ENCODE peak calls at places on chromosomes 11 and 22, in five cellular contexts. A is astrocyte of the cerebellum, U is cardiac fibroblast, F is lower lobe of right lung, Z is H1. J is an unnamed sample.

GRCh38 chr22:36197065-36197440 is 4.6 kb downstream of the APOL4 start:
- DNase-seq in A (peak), U (peak), F (no peak), Z (no peak), J (peak)

GRCh38 chr11:120043323-120043945 is 94.5 kb downstream of the TRIM29 start:
- DNase-seq in A (no peak), U (no peak), F (no peak), Z (peak), J (no peak)

GRCh38 chr11:113114452-113115027 is 153.3 kb downstream of the NCAM1 start:
- DNase-seq in A (peak), U (peak), F (no peak), Z (peak), J (peak)

GRCh38 chr22:39396797-39397195 is 2.8 kb upstream of the TAB1 start:
- DNase-seq in A (no peak), U (no peak), F (no peak), Z (no peak), J (no peak)

GRCh38 chr11:28058333-28058732 is 49.6 kb downstream of the KIF18A start:
- DNase-seq in A (no peak), U (peak), F (no peak), Z (no peak), J (no peak)

GRCh38 chr11:84465040-84465439 is 1162.1 kb downstream of the DLG2 start:
- DNase-seq in A (no peak), U (peak), F (no peak), Z (no peak), J (peak)

GRCh38 chr22:50473855-50474671 is 772 bp downstream of the SBF1 start:
- DNase-seq in A (peak), U (peak), F (peak), Z (no peak), J (peak)

GRCh38 chr11:36041988-36042606 is 98.2 kb downstream of the LDLRAD3 start:
- DNase-seq in A (no peak), U (peak), F (no peak), Z (no peak), J (peak)

GRCh38 chr11:20002312-20003216 is 157.7 kb downstream of the DBX1 start:
- DNase-seq in A (no peak), U (no peak), F (no peak), Z (no peak), J (no peak)

GRCh38 chr11:68841718-68842426 is at the start of gene CPT1A:
- DNase-seq in A (no peak), U (peak), F (peak), Z (peak), J (peak)

GRCh38 chr11:122697636-122698167 is 42.2 kb downstream of the UBASH3B start:
- DNase-seq in A (no peak), U (peak), F (no peak), Z (no peak), J (peak)

GRCh38 chr11:32331792-32332191 is 103.5 kb downstream of the WT1 start:
- DNase-seq in A (no peak), U (no peak), F (no peak), Z (no peak), J (no peak)

GRCh38 chr22:25141994-25142620 is 57.6 kb upstream of the CRYBB3 start:
- DNase-seq in A (no peak), U (no peak), F (no peak), Z (no peak), J (no peak)

GRCh38 chr11:4607782-4608666 is at the start of gene TRIM68:
- DNase-seq in A (peak), U (peak), F (peak), Z (peak), J (peak)
- TF ChIP-seq CTCF in A (no peak), U (no peak), F (no peak), Z (no peak), J (no peak)

GRCh38 chr11:61968758-61969390 is 1.4 kb upstream of the FTH1 start:
- DNase-seq in A (no peak), U (no peak), F (no peak), Z (no peak), J (no peak)
- H3K4me3 ChIP-seq in A (peak), U (peak), F (peak), Z (peak), J (peak)

GRCh38 chr11:841981-842369 is 354 bp downstream of the POLR2L start:
- DNase-seq in A (no peak), U (no peak), F (no peak), Z (no peak), J (no peak)

GRCh38 chr11:839280-839623 is 3.1 kb downstream of the POLR2L start:
- DNase-seq in A (no peak), U (no peak), F (no peak), Z (no peak), J (no peak)

GRCh38 chr11:838441-839279 is 3.7 kb downstream of the POLR2L start:
- DNase-seq in A (no peak), U (no peak), F (no peak), Z (no peak), J (no peak)

GRCh38 chr11:837990-838307 is 4.4 kb downstream of the POLR2L start:
- DNase-seq in A (no peak), U (no peak), F (no peak), Z (no peak), J (no peak)

DNA sequence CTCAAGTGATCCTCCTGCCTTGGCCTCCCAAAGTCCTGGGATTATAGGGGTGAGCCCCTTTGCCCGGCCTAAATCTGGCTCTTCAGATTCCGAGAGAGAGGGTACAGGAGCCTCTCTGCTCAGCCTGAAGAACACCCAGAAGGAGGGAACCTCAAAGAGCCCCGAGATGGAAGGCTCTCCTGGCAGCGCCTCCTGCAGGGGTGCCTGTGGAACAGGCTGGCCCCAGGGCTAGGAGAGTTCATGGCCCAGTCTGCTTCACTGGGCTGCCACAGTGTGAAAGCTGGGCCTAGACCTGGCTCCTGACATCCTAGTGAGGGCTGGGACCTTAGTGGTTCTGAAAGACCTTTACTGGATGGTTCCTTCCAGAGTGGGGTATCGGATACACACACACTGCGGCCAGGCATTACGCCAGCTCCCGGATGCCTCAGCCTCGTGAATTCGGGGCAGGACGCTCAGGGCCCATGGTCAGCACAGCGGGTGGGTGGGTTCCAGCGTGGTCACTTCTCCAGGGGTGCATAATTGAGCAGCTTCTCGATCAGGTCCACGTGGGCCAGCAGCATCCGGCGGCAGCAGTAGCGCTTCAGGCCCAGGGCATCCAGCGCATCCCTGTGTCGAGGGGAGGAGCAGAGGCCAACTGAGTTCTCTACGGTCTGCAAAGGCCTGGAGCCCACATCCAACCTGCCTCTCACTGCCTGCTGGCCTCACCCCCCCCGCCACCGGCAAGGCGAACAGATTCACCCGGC is 2.3 kb downstream of the POLR2L start:
- DNase-seq in A (no peak), U (no peak), F (no peak), Z (no peak), J (no peak)
- TF ChIP-seq CTCF in A (peak), U (peak), F (no peak), Z (peak), J (peak)

DNA sequence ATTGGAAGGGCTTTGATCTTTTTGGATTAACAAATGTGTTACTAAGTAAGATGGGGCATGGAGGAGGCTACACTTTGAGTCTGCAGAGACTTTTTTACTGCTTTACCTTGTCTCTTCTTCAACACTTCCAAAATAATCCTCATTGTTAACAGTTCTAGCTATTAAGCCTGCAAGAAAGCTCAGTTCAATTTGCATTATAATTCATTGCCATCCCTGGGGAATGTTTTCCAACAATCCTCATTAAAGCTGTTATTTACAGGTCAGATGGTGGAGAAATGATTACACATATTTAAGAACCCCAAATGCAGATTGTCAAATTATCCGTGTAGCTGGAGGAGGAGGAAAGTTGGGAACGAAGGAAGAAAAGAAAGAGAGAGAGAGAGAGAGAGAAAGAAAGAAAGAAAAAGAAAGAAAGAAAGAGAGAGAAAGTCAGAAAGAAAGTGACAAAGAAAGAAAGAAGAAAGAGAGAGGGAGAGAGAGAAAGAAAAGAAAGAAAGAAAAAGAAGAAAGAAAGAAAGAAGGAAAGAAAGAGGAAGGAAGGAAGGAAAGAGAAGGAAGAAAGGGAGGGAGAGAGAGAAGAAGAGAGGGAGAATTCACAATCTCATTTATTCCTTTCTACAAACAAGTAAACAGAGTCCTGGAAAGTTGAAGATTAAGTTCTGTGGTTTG is 443.9 kb downstream of the INSC start:
- DNase-seq in A (no peak), U (no peak), F (no peak), Z (no peak), J (no peak)
- H3K4me3 ChIP-seq in A (no peak), U (no peak), F (no peak), Z (peak), J (no peak)

GRCh38 chr22:32318361-32318760 is 39.3 kb upstream of the RFPL3 start:
- DNase-seq in A (no peak), U (no peak), F (no peak), Z (no peak), J (no peak)
- TF ChIP-seq CTCF in A (no peak), U (no peak), F (no peak), Z (no peak), J (no peak)

GRCh38 chr11:129817282-129818051 is 1.8 kb downstream of the TMEM45B start:
- DNase-seq in A (no peak), U (no peak), F (no peak), Z (no peak), J (no peak)
- H3K4me3 ChIP-seq in A (no peak), U (no peak), F (no peak), Z (no peak), J (no peak)

GRCh38 chr11:57124460-57124859 is 57.3 kb upstream of the LRRC55 start:
- DNase-seq in A (no peak), U (no peak), F (no peak), Z (no peak), J (no peak)

GRCh38 chr11:57121996-57122395 is 59.8 kb upstream of the LRRC55 start:
- DNase-seq in A (no peak), U (no peak), F (no peak), Z (no peak), J (no peak)

GRCh38 chr11:57123590-57123989 is 58.2 kb upstream of the LRRC55 start:
- DNase-seq in A (no peak), U (no peak), F (no peak), Z (no peak), J (no peak)

GRCh38 chr11:57126766-57127400 is 54.9 kb upstream of the LRRC55 start:
- DNase-seq in A (no peak), U (no peak), F (no peak), Z (no peak), J (no peak)

DNA sequence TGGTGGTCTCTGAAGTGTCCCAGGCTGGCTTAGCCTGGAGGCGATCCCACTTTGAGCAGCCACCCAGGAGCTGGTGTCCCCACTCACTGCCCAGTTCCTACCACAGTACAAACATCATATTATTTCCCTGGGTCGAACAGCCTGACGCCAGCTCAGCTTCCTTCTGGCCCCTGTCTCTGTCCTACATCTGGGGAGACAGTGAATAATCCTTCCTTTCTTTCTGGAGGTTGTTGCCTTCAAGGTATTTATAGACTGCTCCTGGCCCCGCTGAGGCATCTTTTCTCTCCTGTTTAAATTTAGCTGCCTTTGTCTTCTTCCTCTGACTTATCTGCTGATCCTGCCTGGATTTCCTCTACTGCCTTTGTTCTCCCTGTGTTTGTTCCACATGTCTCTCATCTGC is 56.8 kb upstream of the LRRC55 start:
- DNase-seq in A (no peak), U (peak), F (no peak), Z (no peak), J (no peak)
- TF ChIP-seq CTCF in A (no peak), U (no peak), F (no peak), Z (no peak), J (no peak)

DNA sequence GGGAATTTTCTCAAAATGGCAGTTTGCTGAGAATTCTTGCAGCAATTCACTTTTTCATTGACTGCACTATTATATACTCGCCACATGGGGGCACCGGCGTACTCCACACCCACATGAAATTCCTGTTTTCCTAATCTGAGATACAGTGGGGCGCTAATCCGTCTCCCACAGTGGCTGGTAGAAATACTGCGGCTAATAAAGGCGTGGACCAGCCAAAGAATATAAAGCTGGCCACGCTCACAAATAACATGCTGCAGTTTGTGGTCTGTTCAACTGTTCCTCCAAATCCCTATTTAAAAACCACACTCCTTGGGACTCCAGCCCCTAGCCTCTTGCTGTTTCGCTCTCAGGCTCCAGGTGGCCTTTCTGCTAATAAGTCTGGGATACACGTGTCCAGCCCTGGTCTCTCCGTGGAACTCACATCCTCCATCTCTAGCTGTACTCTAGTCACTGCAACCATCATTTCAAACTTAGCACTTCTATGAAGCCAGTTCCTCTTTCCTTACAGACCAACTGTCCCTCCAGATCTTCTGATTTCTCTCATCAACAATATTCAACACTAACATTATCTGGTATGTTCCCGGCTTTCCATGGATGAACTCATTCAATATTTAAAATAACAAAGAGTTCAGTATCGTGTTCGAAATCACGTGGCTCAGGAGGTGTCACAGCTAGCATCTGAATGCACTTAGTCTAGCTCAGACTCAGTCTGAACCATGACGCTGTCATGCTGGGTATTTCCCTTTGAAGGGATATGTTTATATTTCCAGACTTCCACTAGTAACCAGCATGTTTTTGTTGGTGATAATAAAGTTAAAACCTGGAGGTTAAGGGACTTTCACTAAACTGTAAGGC is 22.0 kb downstream of the TBRG1 start:
- DNase-seq in A (peak), U (peak), F (peak), Z (peak), J (peak)
- H3K4me3 ChIP-seq in A (no peak), U (peak), F (no peak), Z (peak), J (no peak)

DNA sequence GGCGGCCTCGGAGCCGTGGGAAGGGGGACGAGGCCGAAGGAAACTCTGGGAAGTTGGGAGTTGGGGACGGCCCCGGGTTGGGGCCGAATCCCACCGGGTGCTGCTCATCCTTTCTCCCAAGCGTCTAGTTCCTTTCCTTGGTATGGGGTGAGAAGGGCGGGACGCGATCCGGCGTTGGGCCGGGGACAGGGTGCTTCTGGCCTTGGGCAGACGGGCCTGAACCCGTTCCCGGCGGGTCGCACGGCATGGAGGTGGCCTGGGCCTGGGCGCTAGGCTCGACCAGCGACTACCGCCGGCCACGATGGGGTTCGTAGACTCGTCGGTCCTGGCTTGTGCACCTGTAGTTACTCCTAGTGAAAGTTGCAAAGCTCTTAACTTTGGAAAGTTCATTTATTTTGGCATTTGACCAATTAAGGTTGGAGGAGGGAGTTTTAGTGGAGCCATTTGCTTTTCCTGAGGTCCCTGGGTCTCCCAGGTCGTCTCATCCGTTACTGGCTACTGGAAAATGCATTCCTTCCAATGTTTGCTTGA is 1.0 kb downstream of the SYT9 start:
- DNase-seq in A (no peak), U (no peak), F (peak), Z (peak), J (no peak)
- TF ChIP-seq CTCF in A (no peak), U (no peak), F (no peak), Z (no peak), J (no peak)

J was measured in astrocyte of the spinal cord.